ENCODE peak calls at places on chromosomes 4 and X, in six cellular contexts. P is left ventricle myocardium inferior, Y is ovary, N is transverse colon, S is hepatocyte, W is uterus. U is an unnamed sample.
A peak's percentile ranks its signal among the peaks of the same experiment; 100 is the strongest.

GRCh38 chrX:103773445-103773844 is 3.2 kb upstream of the PLP1 start:
- DNase-seq in Y (no peak), N (no peak), S (no peak), W (no peak), P (no peak), U (no peak)

GRCh38 chr4:172134536-172134935 is 321.3 kb downstream of the GALNTL6 start:
- DNase-seq in Y (no peak), N (no peak), W (no peak), P (no peak), S (no peak), U (no peak)

GRCh38 chr4:72969957-72970356 is 99.6 kb downstream of the COX18 start:
- DNase-seq in S (peak; percentile 21), W (no peak), P (no peak), Y (peak; percentile 19), N (no peak), U (no peak)

GRCh38 chr4:136743238-136743637 is 789.1 kb downstream of the PCDH18 start:
- DNase-seq in S (no peak), Y (no peak), N (no peak), W (no peak), P (no peak), U (no peak)

GRCh38 chr4:38605181-38605764 is 58.7 kb upstream of the KLF3 start:
- DNase-seq in Y (no peak), P (no peak), W (no peak), S (no peak), N (no peak), U (no peak)

GRCh38 chr4:123674752-123675151 is 278.2 kb downstream of the SPRY1 start:
- DNase-seq in N (no peak), S (no peak), P (no peak), W (no peak), Y (no peak), U (no peak)

GRCh38 chr4:74161676-74162450 is 3.9 kb downstream of the MTHFD2L start:
- DNase-seq in P (no peak), S (no peak), W (no peak), Y (no peak), N (no peak), U (no peak)

GRCh38 chr4:1490011-1490905 is 84.0 kb upstream of the NKX1-1 start:
- DNase-seq in N (no peak), Y (no peak), W (peak; percentile 6), P (no peak), S (no peak), U (no peak)

GRCh38 chr4:78057135-78057599 is at the start of gene FRAS1:
- DNase-seq in W (peak; percentile 14), N (peak; percentile 18), S (peak; percentile 79), P (peak; percentile 26), Y (peak; percentile 29), U (peak; percentile 21)

GRCh38 chr4:77745792-77746191 is 73.4 kb downstream of the CNOT6L start:
- DNase-seq in P (no peak), Y (no peak), W (no peak), N (no peak), S (no peak), U (no peak)

GRCh38 chr4:73620115-73620792 is at the start of gene RASSF6:
- DNase-seq in Y (peak; percentile 21), W (no peak), S (peak; percentile 91), N (peak; percentile 87), P (no peak), U (peak; percentile 91)

GRCh38 chr4:40288547-40288946 is 46.6 kb upstream of the CHRNA9 start:
- DNase-seq in Y (no peak), P (no peak), S (no peak), W (no peak), N (no peak), U (no peak)

GRCh38 chrX:72340572-72340971 is 34.9 kb upstream of the CITED1 start:
- DNase-seq in W (no peak), S (no peak), Y (no peak), N (no peak), P (no peak), U (no peak)

GRCh38 chrX:37644381-37645305 is 40.9 kb upstream of the XK start:
- DNase-seq in W (no peak), N (peak; percentile 29), Y (no peak), S (no peak), P (no peak), U (no peak)

GRCh38 chr4:113725963-113726362 is 35.6 kb downstream of the CAMK2D start:
- DNase-seq in P (no peak), N (no peak), Y (no peak), S (no peak), W (no peak), U (no peak)

GRCh38 chr4:163484906-163485305 is 9.6 kb upstream of the TMA16 start:
- DNase-seq in N (peak; percentile 39), Y (peak; percentile 25), P (no peak), W (no peak), S (peak; percentile 71), U (peak; percentile 31)

GRCh38 chr4:91113130-91113706 is 986.0 kb downstream of the CCSER1 start:
- DNase-seq in P (no peak), W (no peak), Y (no peak), S (peak; percentile 28), N (no peak), U (no peak)

GRCh38 chr4:26062221-26062620 is 148.2 kb downstream of the SMIM20 start:
- DNase-seq in N (no peak), P (no peak), Y (no peak), W (no peak), S (no peak), U (no peak)

GRCh38 chr4:5746250-5746649 is 35.2 kb downstream of the EVC start:
- DNase-seq in S (no peak), W (no peak), N (no peak), Y (no peak), P (no peak), U (no peak)

GRCh38 chrX:2614911-2615310 is 76.2 kb upstream of the CD99 start:
- DNase-seq in P (no peak), S (peak; percentile 73), W (no peak), N (no peak), Y (no peak), U (no peak)

GRCh38 chrX:15816886-15817285 is 26.6 kb downstream of the ZRSR2 start:
- DNase-seq in P (no peak), Y (no peak), W (no peak), N (no peak), S (no peak), U (no peak)

GRCh38 chr4:82569076-82569475 is 7.3 kb upstream of the TMEM150C start:
- DNase-seq in Y (no peak), W (no peak), N (no peak), P (no peak), S (no peak), U (no peak)

GRCh38 chrX:39762266-39762841 is 335.4 kb downstream of the BCOR start:
- DNase-seq in Y (no peak), S (peak; percentile 49), P (no peak), N (no peak), W (no peak), U (no peak)

GRCh38 chr4:142656178-142656577 is 189.9 kb downstream of the INPP4B start:
- DNase-seq in P (no peak), W (no peak), Y (no peak), S (no peak), N (no peak), U (no peak)

GRCh38 chrX:119801253-119802221 is 10.1 kb upstream of the RPL39 start:
- DNase-seq in Y (no peak), S (no peak), P (no peak), N (no peak), W (no peak), U (no peak)

GRCh38 chr4:33658971-33659370 is 2585.3 kb downstream of the ARAP2 start:
- DNase-seq in P (no peak), N (no peak), W (no peak), Y (no peak), S (no peak), U (no peak)

GRCh38 chr4:37767019-37767418 is 59.5 kb upstream of the PGM2 start:
- DNase-seq in S (no peak), N (no peak), Y (no peak), W (no peak), P (no peak), U (no peak)

GRCh38 chr4:84019626-84020025 is 479.5 kb downstream of the NKX6-1 start:
- DNase-seq in W (no peak), S (no peak), Y (no peak), P (no peak), N (no peak), U (no peak)

GRCh38 chrX:139112432-139112831 is 400.9 kb upstream of the FGF13 start:
- DNase-seq in W (no peak), N (no peak), P (no peak), S (peak; percentile 4), Y (no peak), U (no peak)
- H3K27ac ChIP-seq in W (no peak overlapping the region), N (no peak overlapping the region), P (no peak overlapping the region), S (no peak overlapping the region), Y (no peak overlapping the region), U (no peak overlapping the region)

DNA sequence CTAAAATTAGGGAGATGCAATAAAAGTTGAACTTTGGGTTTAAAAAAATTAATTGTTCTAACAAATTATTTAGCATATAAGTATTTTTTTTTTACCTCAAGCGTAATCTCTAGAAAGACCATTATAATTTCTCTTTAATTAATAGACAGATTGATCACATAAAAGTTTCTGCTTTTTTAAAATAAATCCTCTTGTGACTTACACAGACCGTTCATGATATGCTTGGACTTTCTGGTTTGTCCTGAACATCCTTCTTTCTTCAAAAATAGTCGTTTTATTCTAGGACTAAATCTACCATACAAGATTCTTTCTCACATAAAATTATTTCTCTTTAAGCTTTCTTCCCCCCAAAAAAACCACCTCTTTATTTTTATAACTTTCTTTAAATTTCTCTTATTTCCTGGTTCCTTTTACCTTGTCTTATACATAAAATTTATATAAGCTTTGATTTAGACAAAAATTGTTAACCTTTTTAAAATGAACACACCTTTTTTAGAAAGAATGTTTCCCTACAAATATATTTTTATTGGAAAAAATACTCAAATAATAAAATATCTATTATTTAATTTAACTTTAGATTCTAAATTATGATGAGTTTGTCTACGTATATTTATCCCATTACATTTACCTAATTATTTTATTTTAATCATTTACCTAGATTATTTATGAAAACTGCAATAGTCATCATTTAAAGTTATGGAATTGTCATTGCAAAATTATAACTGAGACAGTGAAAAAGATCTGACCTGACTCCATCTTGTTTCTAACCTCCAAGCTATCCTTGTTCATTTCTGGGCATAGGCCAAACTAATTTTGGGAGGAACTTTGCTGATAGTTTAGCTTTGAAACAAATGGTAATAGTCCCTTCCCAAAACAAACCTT is 37.6 kb downstream of the PGRMC2 start:
- DNase-seq in Y (no peak), S (no peak), P (no peak), N (no peak), W (no peak), U (no peak)
- H3K36me3 ChIP-seq in Y (no peaks in the 10 kb centered on the region), S (no peaks in the 10 kb centered on the region), P (no peaks in the 10 kb centered on the region), N (no peaks in the 10 kb centered on the region), W (no peaks in the 10 kb centered on the region), U (no peaks in the 10 kb centered on the region)

GRCh38 chrX:131779313-131779712 is 235.4 kb downstream of the OR13H1 start:
- DNase-seq in Y (no peak), S (no peak), N (no peak), W (no peak), P (no peak), U (no peak)

GRCh38 chrX:131783555-131784338 is 239.4 kb upstream of the STK26 start:
- DNase-seq in Y (peak; percentile 76), P (no peak), S (no peak), N (peak; percentile 83), W (peak; percentile 78), U (no peak)

GRCh38 chrX:131778269-131779218 is 234.7 kb downstream of the OR13H1 start:
- DNase-seq in S (no peak), P (no peak), Y (peak; percentile 73), N (peak; percentile 79), W (peak; percentile 75), U (no peak)
- H3K27ac ChIP-seq in S (no peak overlapping the region), P (no peak overlapping the region), Y (peak overlapping the region; percentile 69), N (no peak overlapping the region), W (peak overlapping the region; percentile 86), U (peak overlapping the region; percentile 32)

GRCh38 chr4:42555828-42556227 is 101.1 kb downstream of the ATP8A1 start:
- DNase-seq in N (no peak), S (no peak), W (no peak), Y (no peak), P (no peak), U (no peak)
- H3K36me3 ChIP-seq in N (peaks cover 4% of the 10 kb centered on the region), S (no peaks in the 10 kb centered on the region), W (no peaks in the 10 kb centered on the region), Y (no peaks in the 10 kb centered on the region), P (peaks cover 24% of the 10 kb centered on the region), U (no peaks in the 10 kb centered on the region)

U was measured in pancreas.